ENCODE peak calls at places on chromosome 16, in ten cellular contexts. T is neural crest cell; P is progenitor cell of endocrine pancreas; V is fibroblast of pulmonary artery; O is ascending aorta; M is activated CD8-positive, alpha-beta T cell treated with anti-CD3 and anti-CD28 coated beads for 36 hours; G is AG10803; D is epithelial cell of proximal tubule; R is tibial nerve; F is colonic mucosa. H is an unnamed sample.

GRCh38 chr16:67447508-67448076 is 16.7 kb downstream of the HSD11B2 start:
- DNase-seq in T (no peak), P (no peak), V (peak), O (no peak), M (peak), G (peak), D (no peak), R (no peak), F (peak), H (no peak)

GRCh38 chr16:54446639-54447038 is 160.1 kb upstream of the IRX3 start:
- DNase-seq in T (no peak), P (no peak), V (peak), O (no peak), M (no peak), G (peak), D (peak), R (peak), F (no peak), H (no peak)

GRCh38 chr16:11079657-11080187 is 135.4 kb downstream of the CLEC16A start:
- DNase-seq in T (no peak), P (no peak), V (peak), O (no peak), M (no peak), G (peak), D (peak), R (no peak), F (no peak), H (no peak)

GRCh38 chr16:84585886-84586285 is 32.0 kb downstream of the COTL1 start:
- DNase-seq in T (peak), P (no peak), V (no peak), O (no peak), M (no peak), G (no peak), D (no peak), R (no peak), F (no peak), H (no peak)

GRCh38 chr16:10871157-10871991 is 5.6 kb upstream of the CIITA start:
- DNase-seq in T (no peak), P (no peak), V (peak), O (peak), M (peak), G (peak), D (no peak), R (no peak), F (peak), H (no peak)

GRCh38 chr16:53168744-53169143 is 114.0 kb downstream of the CHD9 start:
- DNase-seq in T (no peak), P (no peak), V (no peak), O (no peak), M (no peak), G (no peak), D (no peak), R (no peak), F (no peak), H (no peak)

GRCh38 chr16:14357328-14357727 is 272.7 kb downstream of the PARN start:
- DNase-seq in T (no peak), P (no peak), V (no peak), O (no peak), M (no peak), G (no peak), D (no peak), R (no peak), F (no peak), H (no peak)

GRCh38 chr16:66844342-66845079 is at the start of gene CA7:
- DNase-seq in T (no peak), P (no peak), V (no peak), O (no peak), M (no peak), G (no peak), D (no peak), R (no peak), F (no peak), H (no peak)

GRCh38 chr16:86714166-86714565 is 135.8 kb downstream of the FOXL1 start:
- DNase-seq in T (no peak), P (no peak), V (peak), O (no peak), M (no peak), G (no peak), D (no peak), R (no peak), F (no peak), H (no peak)

GRCh38 chr16:52439171-52439701 is 107.7 kb downstream of the TOX3 start:
- DNase-seq in T (no peak), P (no peak), V (no peak), O (no peak), M (no peak), G (no peak), D (no peak), R (no peak), F (no peak), H (no peak)

GRCh38 chr16:25838724-25839186 is 147.0 kb downstream of the HS3ST4 start:
- DNase-seq in T (peak), P (peak), V (peak), O (no peak), M (peak), G (peak), D (peak), R (no peak), F (peak), H (no peak)

GRCh38 chr16:2490190-2491105 is 15.5 kb downstream of the TBC1D24 start:
- DNase-seq in T (no peak), P (no peak), V (no peak), O (no peak), M (no peak), G (no peak), D (no peak), R (no peak), F (no peak), H (no peak)

GRCh38 chr16:3792472-3793012 is 75.2 kb upstream of the TRAP1 start:
- DNase-seq in T (no peak), P (no peak), V (no peak), O (no peak), M (no peak), G (no peak), D (no peak), R (no peak), F (no peak), H (no peak)

GRCh38 chr16:27436921-27437650 is 35.1 kb downstream of the IL21R start:
- DNase-seq in T (no peak), P (no peak), V (no peak), O (no peak), M (peak), G (no peak), D (no peak), R (no peak), F (no peak), H (no peak)

GRCh38 chr16:15521758-15522509 is 87.5 kb downstream of the BMERB1 start:
- DNase-seq in T (no peak), P (no peak), V (peak), O (no peak), M (no peak), G (peak), D (no peak), R (no peak), F (no peak), H (no peak)

GRCh38 chr16:852451-853185 is 52.1 kb upstream of the GNG13 start:
- DNase-seq in T (no peak), P (no peak), V (no peak), O (no peak), M (no peak), G (no peak), D (no peak), R (no peak), F (no peak), H (no peak)

GRCh38 chr16:25080420-25081131 is 31.0 kb upstream of the LCMT1 start:
- DNase-seq in T (no peak), P (no peak), V (no peak), O (no peak), M (no peak), G (no peak), D (no peak), R (no peak), F (no peak), H (no peak)

GRCh38 chr16:53083123-53083522 is 28.3 kb downstream of the CHD9 start:
- DNase-seq in T (no peak), P (no peak), V (peak), O (no peak), M (no peak), G (no peak), D (no peak), R (no peak), F (no peak), H (no peak)

GRCh38 chr16:79164378-79164720 is 436.2 kb downstream of the MAF start:
- DNase-seq in T (no peak), P (no peak), V (no peak), O (no peak), M (no peak), G (no peak), D (no peak), R (no peak), F (no peak), H (no peak)

GRCh38 chr16:72977127-72977526 is 70.8 kb downstream of the ZFHX3 start:
- DNase-seq in T (no peak), P (no peak), V (no peak), O (no peak), M (no peak), G (no peak), D (no peak), R (no peak), F (no peak), H (no peak)

GRCh38 chr16:84569382-84569987 is 48.4 kb downstream of the COTL1 start:
- DNase-seq in T (no peak), P (no peak), V (peak), O (no peak), M (no peak), G (no peak), D (no peak), R (no peak), F (peak), H (no peak)

GRCh38 chr16:15639061-15639568 is 3.8 kb downstream of the MARF1 start:
- DNase-seq in T (no peak), P (no peak), V (no peak), O (no peak), M (peak), G (no peak), D (no peak), R (no peak), F (no peak), H (no peak)

GRCh38 chr16:50403491-50403890 is 34.7 kb upstream of the BRD7 start:
- DNase-seq in T (no peak), P (no peak), V (no peak), O (no peak), M (no peak), G (no peak), D (no peak), R (no peak), F (no peak), H (no peak)

GRCh38 chr16:29820271-29820701 is at the start of gene MVP:
- DNase-seq in T (no peak), P (no peak), V (peak), O (no peak), M (peak), G (peak), D (no peak), R (peak), F (peak), H (no peak)

GRCh38 chr16:60636117-60636516 is 1400.1 kb downstream of the CDH8 start:
- DNase-seq in T (no peak), P (no peak), V (no peak), O (no peak), M (no peak), G (no peak), D (no peak), R (no peak), F (no peak), H (no peak)

GRCh38 chr16:3971261-3971660 is 90.7 kb upstream of the CREBBP start:
- DNase-seq in T (no peak), P (no peak), V (peak), O (no peak), M (no peak), G (peak), D (no peak), R (no peak), F (no peak), H (no peak)

GRCh38 chr16:80931985-80932720 is 74.5 kb downstream of the CMC2 start:
- DNase-seq in T (peak), P (peak), V (peak), O (no peak), M (peak), G (peak), D (no peak), R (no peak), F (peak), H (no peak)

GRCh38 chr16:54526916-54527315 is 240.3 kb upstream of the IRX3 start:
- DNase-seq in T (no peak), P (no peak), V (no peak), O (no peak), M (no peak), G (peak), D (no peak), R (no peak), F (no peak), H (no peak)

GRCh38 chr16:73183678-73184092 is 135.8 kb upstream of the ZFHX3 start:
- DNase-seq in T (no peak), P (no peak), V (peak), O (no peak), M (no peak), G (peak), D (no peak), R (no peak), F (no peak), H (no peak)

GRCh38 chr16:87642491-87642890 is 40.2 kb downstream of the JPH3 start:
- DNase-seq in T (no peak), P (no peak), V (no peak), O (no peak), M (no peak), G (no peak), D (no peak), R (no peak), F (no peak), H (no peak)

GRCh38 chr16:65833171-65833871 is 533.2 kb upstream of the CDH5 start:
- DNase-seq in T (no peak), P (no peak), V (peak), O (no peak), M (no peak), G (peak), D (no peak), R (no peak), F (no peak), H (no peak)

GRCh38 chr16:848510-849253 is 48.1 kb upstream of the GNG13 start:
- DNase-seq in T (no peak), P (no peak), V (no peak), O (no peak), M (no peak), G (no peak), D (no peak), R (no peak), F (no peak), H (no peak)

GRCh38 chr16:85963746-85964370 is 64.9 kb downstream of the IRF8 start:
- DNase-seq in T (no peak), P (no peak), V (peak), O (no peak), M (no peak), G (peak), D (no peak), R (no peak), F (no peak), H (no peak)

GRCh38 chr16:57485916-57486857 is at the start of gene DOK4:
- DNase-seq in T (peak), P (peak), V (peak), O (no peak), M (peak), G (peak), D (no peak), R (peak), F (peak), H (no peak)

GRCh38 chr16:23318639-23319038 is 16.5 kb downstream of the SCNN1B start:
- DNase-seq in T (no peak), P (no peak), V (no peak), O (no peak), M (no peak), G (no peak), D (no peak), R (no peak), F (peak), H (no peak)

GRCh38 chr16:74448990-74449389 is 27.7 kb upstream of the CLEC18B start:
- DNase-seq in T (no peak), P (no peak), V (peak), O (peak), M (no peak), G (peak), D (peak), R (peak), F (peak), H (no peak)

DNA sequence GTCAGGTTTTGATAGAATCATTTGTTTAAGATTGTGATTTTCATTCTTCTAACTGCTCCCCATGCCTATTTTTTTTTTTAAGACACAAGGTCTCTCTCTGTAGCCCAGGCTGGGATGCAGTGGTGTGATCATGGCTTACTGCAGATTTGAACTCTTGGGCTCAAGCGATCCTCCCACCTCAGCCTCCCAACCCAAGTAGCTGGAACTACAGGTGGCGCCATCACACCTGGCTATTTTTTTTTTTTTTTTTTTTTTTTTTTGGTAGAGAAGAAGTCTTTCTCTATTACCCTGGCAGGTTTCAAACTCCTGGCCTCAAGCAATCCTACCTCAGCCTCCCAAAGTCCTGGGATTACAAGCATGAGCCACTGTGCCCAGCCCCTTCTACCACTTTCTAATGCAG is 223.3 kb downstream of the CBLN1 start:
- DNase-seq in T (no peak), P (no peak), V (no peak), O (no peak), M (no peak), G (no peak), D (no peak), R (no peak), F (no peak), H (no peak)
- TF ChIP-seq CTCF in T (no peak), P (no peak), V (no peak), O (no peak), M (no peak), G (no peak), D (no peak), R (no peak), F (no peak), H (no peak)

GRCh38 chr16:6643083-6643686 is 689.5 kb upstream of the RBFOX1 start:
- DNase-seq in T (peak), P (peak), V (peak), O (no peak), M (peak), G (peak), D (peak), R (peak), F (peak), H (peak)
- TF ChIP-seq CTCF in T (peak), P (peak), V (peak), O (peak), M (peak), G (peak), D (peak), R (peak), F (peak), H (peak)

GRCh38 chr16:20628213-20628612 is 52.0 kb upstream of the ACSM2B start:
- DNase-seq in T (no peak), P (no peak), V (no peak), O (no peak), M (no peak), G (no peak), D (no peak), R (no peak), F (no peak), H (no peak)

GRCh38 chr16:20624205-20624604 is 48.0 kb upstream of the ACSM2B start:
- DNase-seq in T (no peak), P (no peak), V (no peak), O (no peak), M (no peak), G (no peak), D (no peak), R (no peak), F (no peak), H (no peak)

GRCh38 chr16:20626971-20627370 is 50.8 kb upstream of the ACSM2B start:
- DNase-seq in T (no peak), P (no peak), V (no peak), O (no peak), M (no peak), G (no peak), D (no peak), R (no peak), F (no peak), H (no peak)

GRCh38 chr16:20622498-20622870 is 46.3 kb upstream of the ACSM2B start:
- DNase-seq in T (no peak), P (no peak), V (no peak), O (no peak), M (no peak), G (no peak), D (no peak), R (no peak), F (no peak), H (no peak)

DNA sequence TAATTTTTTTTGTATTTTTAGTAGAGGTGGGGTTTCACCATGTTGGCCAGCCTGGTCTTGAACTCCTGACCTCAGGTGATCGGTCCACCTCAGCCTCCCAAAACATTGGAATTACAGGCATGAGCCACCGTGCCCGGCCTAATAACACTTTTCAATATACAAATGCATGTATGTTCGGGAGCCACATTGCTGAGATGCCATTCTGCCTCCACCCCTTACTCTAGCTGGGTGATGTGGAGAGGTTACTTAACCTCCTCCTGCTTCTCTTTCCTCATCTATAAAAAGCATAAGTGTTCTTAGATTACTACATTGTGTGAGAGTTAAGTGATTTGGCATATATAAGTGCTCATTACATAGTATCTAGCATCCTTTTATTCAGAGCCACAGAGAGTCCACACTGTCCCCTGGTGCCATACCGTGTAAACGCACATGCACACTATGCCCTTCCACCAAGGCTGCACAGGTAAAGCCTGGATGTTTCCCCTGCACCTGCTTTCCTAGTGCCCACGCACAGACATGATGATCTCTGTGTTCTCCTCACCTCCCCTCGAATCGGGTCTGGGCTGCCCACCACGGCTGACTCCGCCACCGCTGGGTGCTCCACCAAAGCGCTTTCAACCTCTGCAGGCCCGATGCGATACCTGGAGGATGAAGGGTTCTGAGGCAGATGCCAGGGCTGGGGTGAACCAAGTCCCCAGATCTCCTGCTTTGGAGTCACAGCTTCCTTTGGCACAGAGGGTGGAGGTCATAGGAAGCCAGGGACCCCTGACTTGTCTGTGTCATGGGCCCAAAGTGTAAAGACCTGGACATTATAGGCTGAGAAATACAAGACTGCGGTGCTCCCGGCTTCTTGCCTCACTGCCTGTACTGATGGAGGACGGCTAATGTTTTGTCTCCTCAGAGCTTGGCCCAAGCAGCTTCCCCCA is 49.0 kb upstream of the ACSM2B start:
- DNase-seq in T (no peak), P (no peak), V (no peak), O (no peak), M (no peak), G (no peak), D (no peak), R (no peak), F (no peak), H (no peak)
- TF ChIP-seq CTCF in T (no peak), P (no peak), V (no peak), O (no peak), M (no peak), G (no peak), D (peak), R (no peak), F (no peak), H (no peak)

GRCh38 chr16:30977502-30977901 is 7.5 kb upstream of the HSD3B7 start:
- DNase-seq in T (no peak), P (no peak), V (no peak), O (no peak), M (peak), G (no peak), D (no peak), R (no peak), F (no peak), H (no peak)
- TF ChIP-seq CTCF in T (peak), P (peak), V (peak), O (no peak), M (no peak), G (peak), D (peak), R (no peak), F (no peak), H (no peak)

DNA sequence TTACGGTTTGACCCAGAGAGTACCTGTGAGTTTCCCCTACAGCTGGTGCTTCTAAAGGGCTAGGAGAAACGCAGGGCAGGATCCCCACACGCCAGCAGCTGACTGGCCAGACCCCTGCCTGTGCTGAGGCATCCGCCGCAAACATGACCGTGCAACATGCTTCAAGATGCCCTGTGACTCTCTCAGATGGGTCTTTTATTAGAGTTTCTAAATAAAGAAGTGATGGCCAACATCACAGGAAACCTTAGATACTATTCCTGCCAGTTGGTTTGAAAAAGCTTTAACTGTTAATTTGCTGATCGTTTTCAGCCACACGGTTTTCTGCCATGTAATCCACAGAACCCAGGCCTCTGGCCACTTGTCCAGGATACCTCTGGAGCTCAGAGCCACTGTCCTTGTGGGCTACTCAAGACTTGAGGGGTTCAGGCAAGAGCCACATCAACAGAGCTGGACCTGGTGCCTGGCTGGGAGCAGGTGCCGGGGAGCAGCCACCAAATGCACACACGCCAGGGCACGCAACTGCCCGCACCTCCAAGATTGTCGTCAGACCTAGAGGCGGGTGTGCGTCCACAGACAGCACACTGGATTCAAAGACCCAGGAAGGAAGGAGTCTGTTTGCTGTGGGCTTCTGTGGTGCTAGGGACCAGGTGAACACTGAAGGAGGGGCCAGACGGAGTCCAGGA is 118.4 kb downstream of the ZNF778 start:
- DNase-seq in T (no peak), P (no peak), V (no peak), O (no peak), M (no peak), G (no peak), D (no peak), R (no peak), F (no peak), H (no peak)
- TF ChIP-seq CTCF in T (no peak), P (no peak), V (no peak), O (no peak), M (no peak), G (no peak), D (no peak), R (no peak), F (no peak), H (no peak)